ENCODE peak calls at places on chromosomes 3 and 15, in four cellular contexts. G, S, P and B are unnamed samples.

GRCh38 chr3:186487819-186488218 is 56.4 kb downstream of the CRYGS start:
- DNase-seq in G (no peak), P (no peak), S (no peak), B (no peak)

GRCh38 chr15:59797756-59798604 is 108.9 kb upstream of the BNIP2 start:
- DNase-seq in G (no peak), P (no peak), S (no peak), B (no peak)

GRCh38 chr15:98906712-98907083 is 100.9 kb downstream of the PGPEP1L start:
- DNase-seq in G (no peak), P (no peak), S (peak; percentile 76), B (no peak)

GRCh38 chr3:69542265-69543079 is 156.6 kb upstream of the FRMD4B start:
- DNase-seq in S (no peak), G (no peak), P (no peak), B (no peak)

GRCh38 chr3:146404451-146404850 is 64.9 kb downstream of the PLSCR2 start:
- DNase-seq in G (no peak), S (no peak), P (no peak), B (no peak)

GRCh38 chr3:113485161-113485609 is 29.8 kb downstream of the SPICE1 start:
- DNase-seq in S (peak; percentile 68), G (no peak), P (no peak), B (no peak)

GRCh38 chr3:105996781-105997180 is 128.0 kb upstream of the CBLB start:
- DNase-seq in P (no peak), G (no peak), S (no peak), B (no peak)

GRCh38 chr15:66287461-66288055 is 5.8 kb upstream of the DIS3L start:
- DNase-seq in S (no peak), P (no peak), G (no peak), B (no peak)

GRCh38 chr3:153289334-153289808 is 127.3 kb downstream of the RAP2B start:
- DNase-seq in P (no peak), S (no peak), G (no peak), B (no peak)

GRCh38 chr15:82036461-82036860 is 9.4 kb downstream of the MEX3B start:
- DNase-seq in P (no peak), G (no peak), S (no peak), B (no peak)

GRCh38 chr3:44055951-44056350 is 185.7 kb upstream of the TOPAZ1 start:
- DNase-seq in P (no peak), S (no peak), G (no peak), B (no peak)

GRCh38 chr3:78274475-78275065 is 1234.7 kb downstream of the ROBO2 start:
- DNase-seq in S (no peak), P (no peak), G (no peak), B (no peak)

GRCh38 chr15:95609096-95609495 is 721.4 kb upstream of the NR2F2 start:
- DNase-seq in P (no peak), G (no peak), S (no peak), B (no peak)

GRCh38 chr15:26260517-26261133 is 397.5 kb upstream of the ATP10A start:
- DNase-seq in P (peak; percentile 1), S (no peak), G (peak; percentile 58), B (no peak)

GRCh38 chr3:139108253-139108969 is 63.7 kb upstream of the PRR23C start:
- DNase-seq in G (no peak), S (no peak), P (no peak), B (peak; percentile 62)

GRCh38 chr3:195558602-195559001 is 15.5 kb upstream of the PPP1R2 start:
- DNase-seq in G (peak; percentile 82), S (no peak), P (peak; percentile 78), B (no peak)

GRCh38 chr3:189334064-189334920 is 162.5 kb downstream of the TPRG1 start:
- DNase-seq in P (no peak), G (no peak), S (no peak), B (no peak)

GRCh38 chr15:82646250-82647044 is 716 bp downstream of the CPEB1 start:
- DNase-seq in P (peak; percentile 12), S (no peak), G (peak; percentile 53), B (no peak)

GRCh38 chr3:42148982-42149432 is 57.9 kb downstream of the TRAK1 start:
- DNase-seq in P (no peak), G (peak; percentile 87), S (peak; percentile 58), B (peak; percentile 83)

GRCh38 chr3:84209473-84209872 is 749.3 kb upstream of the CADM2 start:
- DNase-seq in P (no peak), G (no peak), S (no peak), B (no peak)

GRCh38 chr15:67917037-67917436 is 77.2 kb upstream of the RNU6-1 start:
- DNase-seq in G (peak; percentile 82), P (no peak), S (no peak), B (peak; percentile 80)

GRCh38 chr3:187295635-187296034 is 4.1 kb upstream of the MASP1 start:
- DNase-seq in S (no peak), G (no peak), P (no peak), B (no peak)

GRCh38 chr3:59563966-59564365 is 514.1 kb upstream of the CFAP20DC start:
- DNase-seq in S (no peak), P (no peak), G (no peak), B (no peak)

GRCh38 chr3:122533931-122534334 is 19.2 kb upstream of the KPNA1 start:
- DNase-seq in S (no peak), P (peak; percentile 33), G (no peak), B (no peak)

GRCh38 chr3:9669720-9670432 is 20.6 kb downstream of the MTMR14 start:
- DNase-seq in G (no peak), S (no peak), P (no peak), B (no peak)

GRCh38 chr15:68507447-68507846 is 71.3 kb upstream of the CORO2B start:
- DNase-seq in P (no peak), S (no peak), G (no peak), B (no peak)

GRCh38 chr15:43800286-43801136 is at the start of gene HYPK:
- DNase-seq in G (peak; percentile 97), S (peak; percentile 96), P (peak; percentile 83), B (peak; percentile 97)

GRCh38 chr3:81237193-81237592 is 524.3 kb downstream of the GBE1 start:
- DNase-seq in G (no peak), P (no peak), S (no peak), B (no peak)

GRCh38 chr3:71979155-71979554 is 194.2 kb upstream of the PROK2 start:
- DNase-seq in P (no peak), G (no peak), S (no peak), B (no peak)

GRCh38 chr3:48562367-48563095 is 1.1 kb downstream of the UCN2 start:
- DNase-seq in S (no peak), P (no peak), G (no peak), B (no peak)

GRCh38 chr3:9730747-9731205 is 759 bp upstream of the BRPF1 start:
- DNase-seq in P (no peak), S (no peak), G (no peak), B (no peak)

GRCh38 chr3:136577791-136578190 is 174.4 kb downstream of the STAG1 start:
- DNase-seq in S (no peak), G (no peak), P (no peak), B (no peak)